ENCODE peak calls at places on chromosomes 2 and 18, in six cellular contexts. S, A, B, Q, M and I are unnamed samples.

GRCh38 chr2:240227538-240228428 is 87.3 kb upstream of the OTOS start:
- DNase-seq in A (no peak), S (no peak), M (peak; percentile 10), B (no peak), Q (no peak), I (no peak)

GRCh38 chr2:232348936-232349335 is 29.6 kb upstream of the ALPP start:
- DNase-seq in B (no peak), M (no peak), A (no peak), Q (no peak), S (peak; percentile 8), I (no peak)

GRCh38 chr2:135985826-135986393 is 484 bp upstream of the DARS1 start:
- DNase-seq in Q (peak; percentile 59), A (no peak), M (no peak), B (peak; percentile 66), S (no peak), I (no peak)

GRCh38 chr2:9473985-9474360 is 378 bp upstream of the IAH1 start:
- DNase-seq in S (peak; percentile 48), A (no peak), Q (peak; percentile 58), M (peak; percentile 42), B (peak; percentile 62), I (peak; percentile 30)

GRCh38 chr2:177578454-177578853 is 185.9 kb downstream of the AGPS start:
- DNase-seq in S (no peak), B (no peak), A (no peak), Q (no peak), M (no peak), I (no peak)

GRCh38 chr2:149686677-149687427 is 99.3 kb upstream of the MMADHC start:
- DNase-seq in A (peak; percentile 47), B (no peak), M (no peak), S (no peak), Q (no peak), I (no peak)

GRCh38 chr2:201621293-201621999 is 21.9 kb downstream of the TMEM237 start:
- DNase-seq in B (no peak), A (no peak), Q (no peak), S (no peak), M (no peak), I (no peak)

GRCh38 chr2:46065152-46065551 is 232.1 kb upstream of the EPAS1 start:
- DNase-seq in Q (no peak), B (no peak), A (no peak), S (no peak), M (no peak), I (no peak)

GRCh38 chr2:233486778-233487552 is 79.6 kb downstream of the USP40 start:
- DNase-seq in B (no peak), S (no peak), A (no peak), M (no peak), Q (no peak), I (no peak)

GRCh38 chr2:30038419-30038818 is 108.4 kb upstream of the YPEL5 start:
- DNase-seq in S (no peak), Q (no peak), M (no peak), B (no peak), A (no peak), I (no peak)

GRCh38 chr2:45992021-45992745 is 305.0 kb upstream of the EPAS1 start:
- DNase-seq in M (peak; percentile 76), Q (no peak), A (no peak), S (no peak), B (no peak), I (no peak)

GRCh38 chr2:189609423-189609816 is 28.8 kb upstream of the SLC40A1 start:
- DNase-seq in A (no peak), S (no peak), Q (no peak), M (no peak), B (no peak), I (no peak)

GRCh38 chr2:121888189-121888557 is 132.7 kb downstream of the TSN start:
- DNase-seq in Q (no peak), M (no peak), A (no peak), S (peak; percentile 78), B (no peak), I (no peak)

GRCh38 chr2:152718909-152719645 is 657 bp downstream of the ARL6IP6 start:
- DNase-seq in S (peak; percentile 53), Q (peak; percentile 4), M (no peak), A (peak; percentile 56), B (no peak), I (no peak)

GRCh38 chr18:2123077-2123476 is 448.2 kb downstream of the METTL4 start:
- DNase-seq in S (no peak), M (no peak), Q (no peak), A (no peak), B (no peak), I (no peak)

GRCh38 chr2:204274991-204275390 is 270.3 kb upstream of the PARD3B start:
- DNase-seq in S (no peak), B (no peak), A (no peak), Q (no peak), M (no peak), I (no peak)

GRCh38 chr2:65537651-65538385 is 105.4 kb upstream of the SPRED2 start:
- DNase-seq in S (no peak), B (no peak), Q (no peak), M (no peak), A (no peak), I (no peak)

GRCh38 chr2:42764096-42764495 is at the start of gene OXER1:
- DNase-seq in S (no peak), M (no peak), A (no peak), B (no peak), Q (no peak), I (no peak)

GRCh38 chr2:179336782-179337534 is 72.3 kb upstream of the SESTD1 start:
- DNase-seq in B (no peak), S (no peak), M (no peak), Q (no peak), A (no peak), I (no peak)

GRCh38 chr18:76686737-76687231 is 135.6 kb upstream of the ZNF236 start:
- DNase-seq in A (peak; percentile 37), Q (no peak), S (peak; percentile 63), B (no peak), M (peak; percentile 46), I (no peak)

GRCh38 chr18:12287131-12287681 is 20.8 kb upstream of the TUBB6 start:
- DNase-seq in M (no peak), S (peak; percentile 58), Q (no peak), B (no peak), A (no peak), I (no peak)

GRCh38 chr2:217829420-217829819 is 173.4 kb downstream of the TNS1 start:
- DNase-seq in Q (no peak), B (no peak), A (no peak), M (no peak), S (no peak), I (no peak)

GRCh38 chr18:2978626-2979025 is 34.3 kb downstream of the LPIN2 start:
- DNase-seq in Q (no peak), A (no peak), B (no peak), S (no peak), M (no peak), I (no peak)

GRCh38 chr2:23069935-23070334 is 315.0 kb upstream of the KLHL29 start:
- DNase-seq in A (no peak), B (no peak), M (no peak), S (no peak), Q (no peak), I (no peak)

GRCh38 chr2:50344509-50345106 is 687.3 kb downstream of the NRXN1 start:
- DNase-seq in S (peak; percentile 49), M (no peak), B (no peak), A (no peak), Q (no peak), I (no peak)

GRCh38 chr18:50780144-50780543 is 39.7 kb downstream of the MRO start:
- DNase-seq in Q (no peak), A (no peak), B (no peak), M (no peak), S (no peak), I (no peak)

GRCh38 chr18:63317556-63317946 is 2.0 kb downstream of the BCL2 start:
- DNase-seq in M (no peak), S (no peak), Q (no peak), B (no peak), A (no peak), I (no peak)

GRCh38 chr2:240355001-240355891 is 80.2 kb upstream of the GPC1 start:
- DNase-seq in A (peak; percentile 3), Q (no peak), B (no peak), S (peak; percentile 3), M (no peak), I (no peak)

GRCh38 chr2:36572054-36572751 is 25.8 kb downstream of the FEZ2 start:
- DNase-seq in Q (no peak), M (no peak), S (no peak), B (no peak), A (no peak), I (no peak)

GRCh38 chr18:55384551-55385275 is 203.3 kb downstream of the TCF4 start:
- DNase-seq in Q (no peak), B (no peak), S (peak; percentile 65), M (no peak), A (peak; percentile 50), I (no peak)

GRCh38 chr2:535222-535621 is 142.0 kb downstream of the TMEM18 start:
- DNase-seq in Q (no peak), M (no peak), A (no peak), B (no peak), S (no peak), I (no peak)